ENCODE peak calls at places on chromosomes 5 and 9, in five cellular contexts. C, B, V, D and H are unnamed samples.

GRCh38 chr5:88235828-88236227 is 32.8 kb downstream of the TMEM161B start:
- DNase-seq in C (no peak), B (no peak), V (no peak), D (no peak), H (no peak)

GRCh38 chr5:133257977-133258376 is 206.2 kb downstream of the HSPA4 start:
- DNase-seq in C (no peak), B (no peak), V (no peak), D (no peak), H (no peak)

GRCh38 chr5:111948517-111948916 is 191.5 kb upstream of the NREP start:
- DNase-seq in C (no peak), B (no peak), V (peak), D (peak), H (peak)

GRCh38 chr5:18807256-18808193 is 1173.3 kb downstream of the TAF11L14 start:
- DNase-seq in C (no peak), B (no peak), V (no peak), D (peak), H (no peak)

GRCh38 chr5:82358454-82358853 is 80.3 kb upstream of the RPS23 start:
- DNase-seq in C (no peak), B (no peak), V (peak), D (no peak), H (peak)

GRCh38 chr9:98256632-98257218 is 1.3 kb upstream of the TBC1D2 start:
- DNase-seq in C (no peak), B (no peak), V (no peak), D (peak), H (no peak)

GRCh38 chr5:60993425-60993824 is 48.4 kb downstream of the NDUFAF2 start:
- DNase-seq in C (no peak), B (no peak), V (no peak), D (no peak), H (no peak)

GRCh38 chr9:119905706-119906105 is 536.5 kb upstream of the BRINP1 start:
- DNase-seq in C (no peak), B (no peak), V (no peak), D (no peak), H (no peak)

GRCh38 chr9:19408693-19409405 is at the start of gene ACER2:
- DNase-seq in C (peak), B (peak), V (peak), D (peak), H (peak)

GRCh38 chr9:82109626-82110025 is 121.1 kb downstream of the SPATA31D1 start:
- DNase-seq in C (no peak), B (no peak), V (no peak), D (no peak), H (no peak)

GRCh38 chr9:130522233-130522808 is 57.1 kb upstream of the FUBP3 start:
- DNase-seq in C (no peak), B (no peak), V (no peak), D (no peak), H (peak)

GRCh38 chr5:135442387-135443256 is 4.5 kb downstream of the DCANP1 start:
- DNase-seq in C (no peak), B (no peak), V (no peak), D (no peak), H (no peak)